ENCODE peak calls at places on chromosomes 5 and 9, in six cellular contexts. L is neural progenitor cell; X is CD4-positive, alpha-beta memory T cell; J is cardiac fibroblast; Q is PC-3; E is CD8-positive, alpha-beta memory T cell. K is an unnamed sample.

GRCh38 chr5:1270426-1270825 is 24.4 kb downstream of the TERT start:
- DNase-seq in L (no peak), X (no peak), J (no peak), Q (no peak), E (no peak), K (no peak)

GRCh38 chr9:91199739-91200497 is 161.8 kb downstream of the AUH start:
- DNase-seq in L (no peak), X (no peak), J (no peak), Q (no peak), E (no peak), K (no peak)

GRCh38 chr5:42951847-42952411 is 88.2 kb downstream of the ANXA2R start:
- DNase-seq in L (no peak), X (peak), J (peak), Q (no peak), E (peak), K (no peak)

GRCh38 chr5:132419517-132420468 is 50.3 kb downstream of the SLC22A5 start:
- DNase-seq in L (peak), X (peak), J (peak), Q (peak), E (peak), K (no peak)

GRCh38 chr9:119736478-119737454 is 367.5 kb upstream of the BRINP1 start:
- DNase-seq in L (no peak), X (no peak), J (no peak), Q (no peak), E (no peak), K (no peak)

GRCh38 chr9:120387257-120387999 is 192.5 kb downstream of the CDK5RAP2 start:
- DNase-seq in L (no peak), X (no peak), J (no peak), Q (no peak), E (no peak), K (no peak)

GRCh38 chr5:50711280-50711679 is 44.8 kb downstream of the PARP8 start:
- DNase-seq in L (no peak), X (peak), J (peak), Q (no peak), E (peak), K (no peak)

GRCh38 chr9:132647355-132647754 is 22.4 kb downstream of the DDX31 start:
- DNase-seq in L (no peak), X (no peak), J (peak), Q (peak), E (no peak), K (peak)

GRCh38 chr5:125972706-125973105 is 450.5 kb upstream of the GRAMD2B start:
- DNase-seq in L (no peak), X (no peak), J (no peak), Q (no peak), E (no peak), K (no peak)

GRCh38 chr9:107504585-107505455 is 15.3 kb upstream of the KLF4 start:
- DNase-seq in L (no peak), X (no peak), J (peak), Q (peak), E (no peak), K (peak)

GRCh38 chr5:960551-960950 is 48.1 kb upstream of the NKD2 start:
- DNase-seq in L (no peak), X (no peak), J (no peak), Q (no peak), E (no peak), K (no peak)

DNA sequence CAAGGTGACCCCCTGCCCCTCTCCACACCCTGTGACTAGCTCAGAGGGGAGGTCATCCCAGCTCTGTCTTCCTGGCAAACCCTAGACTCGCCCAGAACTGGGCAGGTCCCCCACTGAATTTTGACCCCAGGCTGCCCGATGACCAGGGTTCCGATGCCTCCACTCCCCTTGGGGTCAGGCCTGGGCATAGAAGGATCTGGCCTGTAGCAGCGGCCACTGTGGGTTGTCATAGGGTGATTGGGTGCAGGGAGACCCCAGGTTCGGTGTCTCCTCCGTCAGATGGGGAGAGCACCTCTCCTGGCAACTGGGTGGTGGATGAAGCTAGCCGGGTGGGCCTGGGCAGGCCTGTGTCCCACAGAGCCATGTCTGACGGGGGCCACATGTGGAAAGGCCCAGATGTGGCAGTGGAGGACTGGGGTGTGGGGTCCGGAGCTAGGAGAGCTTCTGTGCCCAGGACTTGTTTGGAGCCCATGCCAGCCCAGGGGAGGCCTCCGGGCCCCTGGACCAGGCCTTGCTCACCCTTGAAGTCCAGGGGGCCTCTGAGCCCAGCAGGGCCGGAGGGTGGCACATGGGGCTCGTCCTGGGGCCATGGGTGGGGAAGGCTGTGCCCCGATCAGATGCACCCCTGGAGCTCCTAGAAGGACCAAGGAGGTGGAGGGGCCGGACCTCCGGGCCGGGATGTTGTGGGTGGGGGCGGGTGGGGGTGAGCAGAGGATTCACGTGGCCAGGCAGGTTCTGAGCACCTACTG is 6.3 kb downstream of the DIPK1B start:
- DNase-seq in L (no peak), X (no peak), J (no peak), Q (no peak), E (no peak), K (no peak)
- H3K4me3 ChIP-seq in L (no peak), X (no peak), J (no peak), Q (no peak), E (no peak), K (no peak)

GRCh38 chr5:52791366-52791765 is 3.6 kb downstream of the ITGA1 start:
- DNase-seq in L (no peak), X (no peak), J (no peak), Q (no peak), E (no peak), K (no peak)
- H3K4me3 ChIP-seq in L (no peak), X (no peak), J (no peak), Q (no peak), E (no peak), K (no peak)

GRCh38 chr9:128120741-128121465 is 6.6 kb downstream of the PTGES2 start:
- DNase-seq in L (no peak), X (no peak), J (no peak), Q (no peak), E (peak), K (no peak)
- H3K4me3 ChIP-seq in L (no peak), X (no peak), J (no peak), Q (no peak), E (no peak), K (no peak)

DNA sequence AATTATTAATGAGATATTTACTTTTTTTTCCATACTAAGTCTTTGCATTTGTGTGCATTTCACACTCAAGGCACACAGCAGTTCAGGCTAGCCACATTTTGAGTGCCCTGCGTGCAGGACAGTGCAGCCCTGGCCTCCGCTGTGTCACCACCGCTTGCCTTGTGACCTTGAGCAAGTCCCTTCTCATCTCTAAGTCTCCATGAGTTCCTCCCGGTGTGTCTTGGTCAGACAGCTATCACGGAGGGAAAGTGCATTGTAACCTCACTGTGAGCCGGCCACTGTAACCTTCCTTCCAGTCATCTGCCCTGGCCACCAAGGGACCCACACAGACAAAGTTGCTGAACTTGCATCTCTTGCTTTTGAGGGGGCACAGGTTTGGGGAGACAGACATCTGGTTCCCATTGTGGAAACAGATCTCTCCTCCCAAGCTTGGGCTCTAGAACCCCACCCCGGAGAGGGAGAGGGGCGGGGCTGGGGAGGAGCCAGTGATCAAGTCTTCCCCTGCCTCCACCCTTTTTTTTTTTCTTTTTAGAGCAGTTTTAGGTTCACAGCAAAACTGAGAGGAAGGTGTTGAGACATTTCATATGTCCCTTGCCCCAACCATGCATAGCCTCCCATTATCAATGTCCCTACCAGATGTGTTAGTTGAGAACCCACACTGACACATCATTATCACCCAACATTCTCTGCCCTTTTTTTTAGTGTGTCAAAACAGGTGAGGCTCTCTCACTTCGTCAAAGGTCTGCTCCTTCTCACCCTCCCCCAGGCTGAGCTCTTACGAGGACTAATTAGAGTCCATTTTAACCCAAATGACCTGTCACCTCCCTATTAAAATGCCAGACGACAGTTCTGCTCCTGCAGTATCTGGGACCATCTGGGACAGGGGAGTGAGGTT is 96.7 kb downstream of the C9orf50 start:
- DNase-seq in L (no peak), X (no peak), J (no peak), Q (no peak), E (no peak), K (no peak)
- H3K4me3 ChIP-seq in L (no peak), X (no peak), J (no peak), Q (no peak), E (no peak), K (no peak)